ENCODE peak calls at places on chromosome 19, in seven cellular contexts. One of them, this sample, is unnamed.

GRCh38 chr19:44891016-44891882 is at the start of gene TOMM40:
- DNase-seq in memory B cell: peak
- DNase-seq in CD8-positive, alpha-beta T cell: peak
- DNase-seq in WTC11: peak
- DNase-seq in NCI-H526 treated with DMSO at 0.1 percent for 48 hours: no peak
- DNase-seq in T-cell: no peak
- DNase-seq in anterior cingulate cortex: no peak
- DNase-seq in this sample: no peak

GRCh38 chr19:38737921-38738731 is 6.1 kb downstream of the CAPN12 start:
- DNase-seq in memory B cell: no peak
- DNase-seq in CD8-positive, alpha-beta T cell: no peak
- DNase-seq in WTC11: no peak
- DNase-seq in NCI-H526 treated with DMSO at 0.1 percent for 48 hours: no peak
- DNase-seq in T-cell: no peak
- DNase-seq in anterior cingulate cortex: no peak
- DNase-seq in this sample: no peak

GRCh38 chr19:10009269-10009665 is 1.0 kb downstream of the COL5A3 start:
- DNase-seq in memory B cell: no peak
- DNase-seq in CD8-positive, alpha-beta T cell: peak
- DNase-seq in WTC11: peak
- DNase-seq in NCI-H526 treated with DMSO at 0.1 percent for 48 hours: no peak
- DNase-seq in T-cell: no peak
- DNase-seq in anterior cingulate cortex: no peak
- DNase-seq in this sample: peak

GRCh38 chr19:23512151-23512925 is 117.1 kb upstream of the ZNF91 start:
- DNase-seq in memory B cell: no peak
- DNase-seq in CD8-positive, alpha-beta T cell: no peak
- DNase-seq in WTC11: no peak
- DNase-seq in NCI-H526 treated with DMSO at 0.1 percent for 48 hours: no peak
- DNase-seq in T-cell: no peak
- DNase-seq in anterior cingulate cortex: no peak
- DNase-seq in this sample: no peak

GRCh38 chr19:11479470-11480080 is 1.3 kb downstream of the ELAVL3 start:
- DNase-seq in memory B cell: no peak
- DNase-seq in CD8-positive, alpha-beta T cell: no peak
- DNase-seq in WTC11: peak
- DNase-seq in NCI-H526 treated with DMSO at 0.1 percent for 48 hours: peak
- DNase-seq in T-cell: no peak
- DNase-seq in anterior cingulate cortex: peak
- DNase-seq in this sample: peak

GRCh38 chr19:28934626-28935025 is 278.3 kb downstream of the UQCRFS1 start:
- DNase-seq in memory B cell: no peak
- DNase-seq in CD8-positive, alpha-beta T cell: no peak
- DNase-seq in WTC11: no peak
- DNase-seq in NCI-H526 treated with DMSO at 0.1 percent for 48 hours: no peak
- DNase-seq in T-cell: no peak
- DNase-seq in anterior cingulate cortex: no peak
- DNase-seq in this sample: no peak

GRCh38 chr19:14062558-14062855 is 631 bp upstream of the PALM3 start:
- DNase-seq in memory B cell: no peak
- DNase-seq in CD8-positive, alpha-beta T cell: no peak
- DNase-seq in WTC11: no peak
- DNase-seq in NCI-H526 treated with DMSO at 0.1 percent for 48 hours: no peak
- DNase-seq in T-cell: no peak
- DNase-seq in anterior cingulate cortex: no peak
- DNase-seq in this sample: no peak

GRCh38 chr19:2039959-2040646 is 10.9 kb downstream of the MKNK2 start:
- DNase-seq in memory B cell: no peak
- DNase-seq in CD8-positive, alpha-beta T cell: no peak
- DNase-seq in WTC11: no peak
- DNase-seq in NCI-H526 treated with DMSO at 0.1 percent for 48 hours: no peak
- DNase-seq in T-cell: no peak
- DNase-seq in anterior cingulate cortex: no peak
- DNase-seq in this sample: no peak

GRCh38 chr19:5369962-5370367 is 29.4 kb upstream of the PTPRS start:
- DNase-seq in memory B cell: peak
- DNase-seq in CD8-positive, alpha-beta T cell: no peak
- DNase-seq in WTC11: peak
- DNase-seq in NCI-H526 treated with DMSO at 0.1 percent for 48 hours: no peak
- DNase-seq in T-cell: no peak
- DNase-seq in anterior cingulate cortex: no peak
- DNase-seq in this sample: peak

This sample was measured in erythroblast.